ENCODE peak calls at places on chromosomes 6 and 20, in four cellular contexts. One of them, this sample, is unnamed.
A peak's percentile ranks its signal among the peaks of the same experiment; 100 is the strongest.

GRCh38 chr20:43938932-43939761 is 24.5 kb downstream of the TOX2 start:
- DNase-seq in CD8-positive, alpha-beta memory T cell: no peak
- DNase-seq in fibroblast of lung: peak; percentile 100
- DNase-seq in tibial artery: peak; percentile 78
- DNase-seq in this sample: no peak

GRCh38 chr6:9482030-9482731 is 932.7 kb downstream of the TFAP2A start:
- DNase-seq in CD8-positive, alpha-beta memory T cell: no peak
- DNase-seq in tibial artery: no peak
- DNase-seq in fibroblast of lung: peak; percentile 97
- DNase-seq in this sample: no peak

GRCh38 chr20:38434310-38434741 is 802 bp downstream of the SNHG17 start:
- DNase-seq in fibroblast of lung: peak; percentile 18
- DNase-seq in tibial artery: no peak
- DNase-seq in CD8-positive, alpha-beta memory T cell: peak; percentile 46
- DNase-seq in this sample: peak; percentile 44

GRCh38 chr20:50496773-50497375 is 13.3 kb upstream of the PTPN1 start:
- DNase-seq in CD8-positive, alpha-beta memory T cell: no peak
- DNase-seq in fibroblast of lung: peak; percentile 40
- DNase-seq in tibial artery: no peak
- DNase-seq in this sample: no peak

GRCh38 chr6:10747251-10747972 is at the start of gene TMEM14B:
- DNase-seq in tibial artery: peak; percentile 100
- DNase-seq in CD8-positive, alpha-beta memory T cell: peak; percentile 99
- DNase-seq in fibroblast of lung: peak; percentile 91
- DNase-seq in this sample: peak; percentile 99

GRCh38 chr6:97465877-97466710 is 183.1 kb upstream of the MMS22L start:
- DNase-seq in CD8-positive, alpha-beta memory T cell: no peak
- DNase-seq in fibroblast of lung: no peak
- DNase-seq in tibial artery: no peak
- DNase-seq in this sample: no peak

GRCh38 chr6:28648878-28649375 is 123.2 kb downstream of the GPX5 start:
- DNase-seq in tibial artery: no peak
- DNase-seq in CD8-positive, alpha-beta memory T cell: no peak
- DNase-seq in fibroblast of lung: no peak
- DNase-seq in this sample: no peak

GRCh38 chr20:37823276-37823980 is 79.5 kb upstream of the VSTM2L start:
- DNase-seq in CD8-positive, alpha-beta memory T cell: no peak
- DNase-seq in fibroblast of lung: peak; percentile 28
- DNase-seq in tibial artery: no peak
- DNase-seq in this sample: no peak

GRCh38 chr6:147077251-147077650 is 127.0 kb upstream of the STXBP5 start:
- DNase-seq in fibroblast of lung: no peak
- DNase-seq in CD8-positive, alpha-beta memory T cell: no peak
- DNase-seq in tibial artery: no peak
- DNase-seq in this sample: no peak

GRCh38 chr6:3575166-3575565 is 118.3 kb upstream of the SLC22A23 start:
- DNase-seq in tibial artery: no peak
- DNase-seq in fibroblast of lung: no peak
- DNase-seq in CD8-positive, alpha-beta memory T cell: no peak
- DNase-seq in this sample: no peak

GRCh38 chr20:22794200-22794599 is 209.8 kb upstream of the FOXA2 start:
- DNase-seq in fibroblast of lung: peak; percentile 30
- DNase-seq in tibial artery: no peak
- DNase-seq in CD8-positive, alpha-beta memory T cell: no peak
- DNase-seq in this sample: no peak

GRCh38 chr6:136551103-136551502 is 881 bp upstream of the MAP7 start:
- DNase-seq in fibroblast of lung: no peak
- DNase-seq in tibial artery: no peak
- DNase-seq in CD8-positive, alpha-beta memory T cell: no peak
- DNase-seq in this sample: no peak

GRCh38 chr6:101545171-101545570 is 151.7 kb downstream of the GRIK2 start:
- DNase-seq in tibial artery: no peak
- DNase-seq in fibroblast of lung: peak; percentile 51
- DNase-seq in CD8-positive, alpha-beta memory T cell: no peak
- DNase-seq in this sample: no peak

GRCh38 chr6:150835620-150836019 is 29.9 kb upstream of the MTHFD1L start:
- DNase-seq in tibial artery: no peak
- DNase-seq in fibroblast of lung: no peak
- DNase-seq in CD8-positive, alpha-beta memory T cell: no peak
- DNase-seq in this sample: no peak

GRCh38 chr20:2914160-2914559 is 40.9 kb downstream of the PTPRA start:
- DNase-seq in tibial artery: no peak
- DNase-seq in fibroblast of lung: no peak
- DNase-seq in CD8-positive, alpha-beta memory T cell: no peak
- DNase-seq in this sample: no peak

GRCh38 chr6:41428995-41429417 is 93.6 kb downstream of the NCR2 start:
- DNase-seq in tibial artery: peak; percentile 85
- DNase-seq in CD8-positive, alpha-beta memory T cell: no peak
- DNase-seq in fibroblast of lung: peak; percentile 77
- DNase-seq in this sample: no peak

GRCh38 chr6:45001663-45002062 is 326.5 kb upstream of the RUNX2 start:
- DNase-seq in fibroblast of lung: no peak
- DNase-seq in tibial artery: no peak
- DNase-seq in CD8-positive, alpha-beta memory T cell: peak; percentile 8
- DNase-seq in this sample: no peak

GRCh38 chr6:32941412-32941784 is 570 bp upstream of the HLA-DMB start:
- DNase-seq in CD8-positive, alpha-beta memory T cell: peak; percentile 56
- DNase-seq in tibial artery: no peak
- DNase-seq in fibroblast of lung: no peak
- DNase-seq in this sample: peak; percentile 52

GRCh38 chr20:24580006-24580405 is 110.6 kb downstream of the SYNDIG1 start:
- DNase-seq in CD8-positive, alpha-beta memory T cell: no peak
- DNase-seq in tibial artery: no peak
- DNase-seq in fibroblast of lung: no peak
- DNase-seq in this sample: no peak

GRCh38 chr20:23634044-23634801 is 3.5 kb downstream of the CST3 start:
- DNase-seq in fibroblast of lung: no peak
- DNase-seq in tibial artery: no peak
- DNase-seq in CD8-positive, alpha-beta memory T cell: no peak
- DNase-seq in this sample: no peak

GRCh38 chr6:103215835-103216234 is 1643.9 kb downstream of the HACE1 start:
- DNase-seq in CD8-positive, alpha-beta memory T cell: no peak
- DNase-seq in fibroblast of lung: no peak
- DNase-seq in tibial artery: no peak
- DNase-seq in this sample: no peak

GRCh38 chr20:36085686-36086267 is 68.8 kb upstream of the EPB41L1 start:
- DNase-seq in tibial artery: no peak
- DNase-seq in CD8-positive, alpha-beta memory T cell: no peak
- DNase-seq in fibroblast of lung: peak; percentile 74
- DNase-seq in this sample: no peak

GRCh38 chr20:62524486-62524885 is 48.7 kb upstream of the GATA5 start:
- DNase-seq in CD8-positive, alpha-beta memory T cell: no peak
- DNase-seq in fibroblast of lung: no peak
- DNase-seq in tibial artery: no peak
- DNase-seq in this sample: no peak

GRCh38 chr20:46047821-46048220 is 18.8 kb downstream of the SLC12A5 start:
- DNase-seq in CD8-positive, alpha-beta memory T cell: no peak
- DNase-seq in fibroblast of lung: no peak
- DNase-seq in tibial artery: no peak
- DNase-seq in this sample: no peak

GRCh38 chr20:1335961-1336698 is 7.2 kb upstream of the SDCBP2 start:
- DNase-seq in tibial artery: peak; percentile 52
- DNase-seq in fibroblast of lung: no peak
- DNase-seq in CD8-positive, alpha-beta memory T cell: no peak
- DNase-seq in this sample: no peak

GRCh38 chr6:15881150-15881549 is 218.3 kb upstream of the DTNBP1 start:
- DNase-seq in tibial artery: no peak
- DNase-seq in fibroblast of lung: no peak
- DNase-seq in CD8-positive, alpha-beta memory T cell: no peak
- DNase-seq in this sample: no peak
- H3K27ac ChIP-seq in tibial artery: no peak overlapping the region
- H3K27ac ChIP-seq in fibroblast of lung: no peak overlapping the region
- H3K27ac ChIP-seq in CD8-positive, alpha-beta memory T cell: no peak overlapping the region
- H3K27ac ChIP-seq in this sample: no peak overlapping the region

GRCh38 chr6:169406794-169407193 is 153.1 kb upstream of the THBS2 start:
- DNase-seq in tibial artery: no peak
- DNase-seq in CD8-positive, alpha-beta memory T cell: no peak
- DNase-seq in fibroblast of lung: no peak
- DNase-seq in this sample: no peak

GRCh38 chr6:169407338-169407737 is 153.7 kb upstream of the THBS2 start:
- DNase-seq in tibial artery: no peak
- DNase-seq in CD8-positive, alpha-beta memory T cell: no peak
- DNase-seq in fibroblast of lung: no peak
- DNase-seq in this sample: no peak

GRCh38 chr6:169409742-169410312 is 156.2 kb upstream of the THBS2 start:
- DNase-seq in CD8-positive, alpha-beta memory T cell: no peak
- DNase-seq in tibial artery: no peak
- DNase-seq in fibroblast of lung: no peak
- DNase-seq in this sample: no peak

GRCh38 chr6:169404828-169405227 is 151.2 kb upstream of the THBS2 start:
- DNase-seq in CD8-positive, alpha-beta memory T cell: no peak
- DNase-seq in tibial artery: no peak
- DNase-seq in fibroblast of lung: no peak
- DNase-seq in this sample: no peak

DNA sequence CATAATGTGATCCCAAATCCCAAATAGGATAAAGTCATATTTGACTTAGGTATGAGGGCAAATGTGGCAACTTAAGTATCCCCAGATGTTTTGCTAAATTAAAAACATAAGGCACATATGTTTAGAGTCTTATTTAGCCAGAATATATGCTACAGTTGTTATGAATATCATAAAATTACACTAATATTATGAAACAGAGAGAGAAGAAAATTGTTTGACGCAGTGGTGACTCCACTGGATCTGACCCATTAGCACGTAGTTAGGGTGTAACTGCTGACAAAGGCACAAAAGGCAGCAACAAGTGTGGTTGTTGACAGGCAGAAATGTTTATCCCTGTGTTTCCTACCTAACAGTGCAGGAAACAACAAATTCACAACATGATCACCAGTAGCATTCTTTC is 152.4 kb upstream of the THBS2 start:
- DNase-seq in fibroblast of lung: no peak
- DNase-seq in CD8-positive, alpha-beta memory T cell: no peak
- DNase-seq in tibial artery: no peak
- DNase-seq in this sample: no peak
- H3K4me1 ChIP-seq in fibroblast of lung: no peaks in the 10 kb centered on the region
- H3K4me1 ChIP-seq in CD8-positive, alpha-beta memory T cell: no peaks in the 10 kb centered on the region
- H3K4me1 ChIP-seq in tibial artery: no peaks in the 10 kb centered on the region
- H3K4me1 ChIP-seq in this sample: no peaks in the 10 kb centered on the region

DNA sequence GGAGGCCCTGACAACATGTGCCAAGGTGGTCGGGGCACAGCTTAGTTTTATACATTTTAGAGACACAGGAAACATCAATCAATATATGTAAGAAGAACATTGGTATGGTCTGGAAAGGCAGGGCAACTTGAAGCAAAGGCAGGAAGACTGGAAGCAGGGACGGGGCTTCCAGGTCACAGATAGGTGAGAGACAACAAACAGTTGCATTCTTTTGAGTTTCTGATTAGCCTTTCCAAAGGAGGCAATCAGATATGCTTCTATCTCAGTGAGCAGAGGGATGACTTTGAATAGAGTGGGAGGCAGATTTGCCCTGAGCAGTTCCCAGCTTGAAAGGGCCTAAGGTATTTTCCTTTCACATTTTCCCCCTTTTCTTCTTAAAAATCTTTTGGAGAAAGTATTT is 311.0 kb upstream of the RGS17 start:
- DNase-seq in fibroblast of lung: no peak
- DNase-seq in CD8-positive, alpha-beta memory T cell: no peak
- DNase-seq in tibial artery: no peak
- DNase-seq in this sample: no peak
- H3K4me3 ChIP-seq in fibroblast of lung: no peak overlapping the region
- H3K4me3 ChIP-seq in CD8-positive, alpha-beta memory T cell: no peak overlapping the region
- H3K4me3 ChIP-seq in tibial artery: no peak overlapping the region
- H3K4me3 ChIP-seq in this sample: no peak overlapping the region

GRCh38 chr6:143675946-143676345 is 1.8 kb upstream of the PHACTR2 start:
- DNase-seq in tibial artery: no peak
- DNase-seq in CD8-positive, alpha-beta memory T cell: no peak
- DNase-seq in fibroblast of lung: peak; percentile 64
- DNase-seq in this sample: no peak
- H3K27ac ChIP-seq in tibial artery: peak overlapping the region; percentile 44
- H3K27ac ChIP-seq in CD8-positive, alpha-beta memory T cell: no peak overlapping the region
- H3K27ac ChIP-seq in fibroblast of lung: no peak overlapping the region
- H3K27ac ChIP-seq in this sample: no peak overlapping the region

GRCh38 chr6:105817961-105818360 is 268.2 kb upstream of the PRDM1 start:
- DNase-seq in CD8-positive, alpha-beta memory T cell: no peak
- DNase-seq in tibial artery: no peak
- DNase-seq in fibroblast of lung: no peak
- DNase-seq in this sample: no peak

GRCh38 chr6:105815657-105816555 is 270.2 kb upstream of the PRDM1 start:
- DNase-seq in tibial artery: no peak
- DNase-seq in fibroblast of lung: no peak
- DNase-seq in CD8-positive, alpha-beta memory T cell: no peak
- DNase-seq in this sample: no peak

GRCh38 chr6:105817370-105817769 is 268.8 kb upstream of the PRDM1 start:
- DNase-seq in CD8-positive, alpha-beta memory T cell: no peak
- DNase-seq in tibial artery: no peak
- DNase-seq in fibroblast of lung: no peak
- DNase-seq in this sample: no peak

GRCh38 chr6:105816875-105817274 is 269.3 kb upstream of the PRDM1 start:
- DNase-seq in CD8-positive, alpha-beta memory T cell: no peak
- DNase-seq in tibial artery: no peak
- DNase-seq in fibroblast of lung: no peak
- DNase-seq in this sample: no peak

DNA sequence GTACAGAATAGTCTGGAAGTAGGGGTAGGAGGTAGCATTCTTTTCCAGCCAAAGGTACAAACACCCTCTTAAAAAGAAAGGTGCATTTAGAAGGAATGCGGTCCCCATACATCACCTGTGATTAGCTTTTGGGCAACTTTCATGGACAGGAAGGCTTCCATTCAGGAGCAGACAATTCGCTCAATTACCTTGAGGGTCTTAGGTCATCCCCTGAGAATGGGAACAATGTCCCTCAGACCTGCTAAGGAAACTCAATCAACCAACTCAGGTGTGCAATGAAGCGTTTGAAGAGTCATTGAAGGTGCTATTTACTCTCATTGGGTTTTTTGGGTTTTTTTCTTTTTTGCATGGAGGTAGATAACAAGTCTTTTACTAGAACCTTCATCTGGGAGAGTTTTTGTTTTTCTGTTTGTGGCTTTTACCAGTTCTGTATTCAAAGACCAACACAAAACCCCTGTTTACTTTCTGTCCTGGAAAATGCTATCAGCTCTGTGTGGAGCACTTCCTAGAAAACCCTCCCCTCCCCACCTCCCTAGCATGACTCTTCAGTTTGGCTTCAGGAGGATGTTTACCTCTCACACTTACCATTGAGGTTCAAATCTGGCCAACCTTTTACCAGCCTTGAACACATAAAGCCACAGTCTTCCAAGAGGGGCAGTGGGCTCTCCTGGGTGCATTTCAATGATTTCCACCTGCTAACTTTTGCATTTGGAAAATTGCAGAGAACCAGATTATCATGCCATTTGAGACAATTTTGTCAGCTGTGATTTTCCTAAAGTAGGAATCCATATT is 271.2 kb upstream of the PRDM1 start:
- DNase-seq in fibroblast of lung: no peak
- DNase-seq in tibial artery: no peak
- DNase-seq in CD8-positive, alpha-beta memory T cell: no peak
- DNase-seq in this sample: no peak
- H3K4me1 ChIP-seq in fibroblast of lung: peaks cover 4% of the 10 kb centered on the region
- H3K4me1 ChIP-seq in tibial artery: no peaks in the 10 kb centered on the region
- H3K4me1 ChIP-seq in CD8-positive, alpha-beta memory T cell: peaks cover 11% of the 10 kb centered on the region
- H3K4me1 ChIP-seq in this sample: peaks cover 27% of the 10 kb centered on the region